ENCODE peak calls at places on chromosomes 11 and 22, in six cellular contexts. R, T, I, O, D and U are unnamed samples. For H3K4me1, the result is how much of the 10 kb centered on the place peaks cover.

GRCh38 chr11:10302744-10303557 is 1.9 kb upstream of the ADM start:
- DNase-seq in R (peak), T (peak), I (peak), O (peak), D (peak), U (peak)

GRCh38 chr11:118786657-118787056 is 4.3 kb downstream of the DDX6 start:
- DNase-seq in R (no peak), T (no peak), I (no peak), O (no peak), D (no peak), U (no peak)

GRCh38 chr11:129896062-129896461 is 684 bp upstream of the NFRKB start:
- DNase-seq in R (peak), T (peak), I (no peak), O (no peak), D (no peak), U (no peak)

GRCh38 chr11:78957481-78958245 is 383.0 kb upstream of the NARS2 start:
- DNase-seq in R (peak), T (no peak), I (no peak), O (no peak), D (no peak), U (no peak)

GRCh38 chr11:128776088-128776433 is 82.2 kb downstream of the FLI1 start:
- DNase-seq in R (no peak), T (no peak), I (no peak), O (peak), D (no peak), U (no peak)

GRCh38 chr11:77109236-77110019 is 6.8 kb downstream of the OMP start:
- DNase-seq in R (peak), T (no peak), I (no peak), O (no peak), D (no peak), U (no peak)

GRCh38 chr11:118176400-118177134 is at the start of gene SCN2B:
- DNase-seq in R (peak), T (no peak), I (no peak), O (no peak), D (no peak), U (no peak)

GRCh38 chr11:111797145-111797581 is 31.0 kb upstream of the PPP2R1B start:
- DNase-seq in R (peak), T (no peak), I (peak), O (no peak), D (no peak), U (no peak)

GRCh38 chr11:94504689-94505293 is 7.5 kb upstream of the C11orf97 start:
- DNase-seq in R (peak), T (no peak), I (peak), O (no peak), D (peak), U (no peak)

GRCh38 chr11:35298369-35298768 is 121.0 kb downstream of the SLC1A2 start:
- DNase-seq in R (no peak), T (no peak), I (no peak), O (no peak), D (no peak), U (no peak)

GRCh38 chr11:20337526-20338154 is 25.9 kb upstream of the HTATIP2 start:
- DNase-seq in R (peak), T (no peak), I (peak), O (no peak), D (peak), U (no peak)

GRCh38 chr11:17019231-17019630 is 5.0 kb upstream of the PLEKHA7 start:
- DNase-seq in R (peak), T (no peak), I (no peak), O (no peak), D (no peak), U (no peak)

GRCh38 chr22:42814215-42814614 is 42.9 kb downstream of the ARFGAP3 start:
- DNase-seq in R (no peak), T (no peak), I (no peak), O (no peak), D (no peak), U (no peak)

GRCh38 chr22:25777870-25778269 is 35.9 kb downstream of the MYO18B start:
- DNase-seq in R (peak), T (no peak), I (peak), O (no peak), D (no peak), U (no peak)

GRCh38 chr11:94794287-94795168 is 26.4 kb downstream of the AMOTL1 start:
- DNase-seq in R (peak), T (peak), I (no peak), O (no peak), D (no peak), U (peak)

GRCh38 chr22:23608583-23608982 is 23.5 kb downstream of the DRICH1 start:
- DNase-seq in R (peak), T (no peak), I (peak), O (no peak), D (peak), U (no peak)

GRCh38 chr11:130671801-130672700 is 223.6 kb downstream of the ADAMTS15 start:
- DNase-seq in R (peak), T (no peak), I (peak), O (no peak), D (peak), U (peak)

GRCh38 chr11:114070464-114071139 is 11.1 kb downstream of the ZBTB16 start:
- DNase-seq in R (no peak), T (no peak), I (no peak), O (no peak), D (no peak), U (no peak)

GRCh38 chr11:114065094-114065493 is 5.6 kb downstream of the ZBTB16 start:
- DNase-seq in R (no peak), T (no peak), I (no peak), O (no peak), D (no peak), U (no peak)

GRCh38 chr11:114066046-114066648 is 6.6 kb downstream of the ZBTB16 start:
- DNase-seq in R (no peak), T (no peak), I (no peak), O (peak), D (no peak), U (no peak)

GRCh38 chr11:114064216-114064615 is 4.7 kb downstream of the ZBTB16 start:
- DNase-seq in R (no peak), T (no peak), I (no peak), O (no peak), D (no peak), U (no peak)

DNA sequence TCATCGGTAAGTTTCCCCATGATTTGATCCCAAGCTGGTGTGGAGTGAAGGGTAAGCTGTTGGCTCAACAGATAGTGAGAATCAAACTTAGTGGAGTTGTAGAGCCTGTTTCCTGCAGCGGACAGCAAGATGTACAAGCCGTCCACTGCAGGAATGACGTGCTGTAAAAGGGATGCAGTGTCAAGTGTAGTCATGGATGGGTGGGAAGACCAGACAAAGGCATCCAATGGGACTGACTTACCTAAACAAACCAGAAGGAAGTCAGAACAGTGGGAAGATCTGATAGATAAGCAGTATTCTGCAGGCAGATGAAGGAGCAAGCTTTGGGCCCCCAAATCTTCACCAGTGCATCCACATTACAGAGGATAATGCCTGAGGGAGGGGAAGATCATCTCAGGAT is 8.8 kb downstream of the ZBTB16 start:
- DNase-seq in R (no peak), T (no peak), I (no peak), O (no peak), D (no peak), U (no peak)
- H3K4me1 ChIP-seq in R (under half), T (half or more), I (under half), O (under half), D (under half), U (under half)

DNA sequence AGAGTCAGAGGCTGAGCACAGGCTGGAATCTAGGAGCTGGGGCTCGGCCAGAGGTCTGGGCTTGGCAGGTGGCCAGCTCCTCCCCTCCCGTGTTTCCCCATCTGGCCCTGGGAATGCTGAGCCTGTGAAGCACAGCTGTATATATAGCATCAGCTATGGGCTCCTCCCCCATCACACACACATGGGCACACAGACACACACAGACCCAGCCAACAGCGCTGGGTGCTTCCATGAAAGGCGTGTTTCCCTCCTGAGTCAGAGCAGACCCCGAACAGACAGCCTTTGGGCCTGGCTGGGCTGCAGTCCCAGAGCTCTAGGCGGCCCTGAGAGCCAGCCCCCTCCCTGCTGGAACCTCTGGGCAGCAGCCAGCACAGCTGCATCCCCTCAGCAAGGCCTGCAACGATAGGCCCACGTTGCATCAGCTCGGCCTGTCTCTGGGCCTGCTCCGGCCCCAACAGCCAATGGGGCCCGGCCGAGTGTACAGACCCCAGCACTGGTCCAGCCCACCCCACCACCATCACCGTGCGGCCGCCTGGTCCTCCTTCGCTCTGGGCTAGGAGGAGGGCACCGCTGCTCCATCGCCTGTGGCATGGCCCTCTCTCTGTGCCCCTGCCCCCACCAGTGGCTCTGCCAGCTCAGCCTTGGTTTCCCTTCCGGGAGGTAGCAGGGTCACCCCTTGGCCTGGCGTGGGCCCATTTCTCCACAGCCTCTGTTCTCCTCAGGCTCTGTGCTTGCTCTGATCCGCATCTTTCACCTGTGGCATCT is 7.6 kb upstream of the SERPINH1 start:
- DNase-seq in R (peak), T (peak), I (peak), O (no peak), D (peak), U (peak)
- H3K4me3 ChIP-seq in R (peak), T (no peak), I (no peak), O (no peak), D (no peak), U (no peak)

DNA sequence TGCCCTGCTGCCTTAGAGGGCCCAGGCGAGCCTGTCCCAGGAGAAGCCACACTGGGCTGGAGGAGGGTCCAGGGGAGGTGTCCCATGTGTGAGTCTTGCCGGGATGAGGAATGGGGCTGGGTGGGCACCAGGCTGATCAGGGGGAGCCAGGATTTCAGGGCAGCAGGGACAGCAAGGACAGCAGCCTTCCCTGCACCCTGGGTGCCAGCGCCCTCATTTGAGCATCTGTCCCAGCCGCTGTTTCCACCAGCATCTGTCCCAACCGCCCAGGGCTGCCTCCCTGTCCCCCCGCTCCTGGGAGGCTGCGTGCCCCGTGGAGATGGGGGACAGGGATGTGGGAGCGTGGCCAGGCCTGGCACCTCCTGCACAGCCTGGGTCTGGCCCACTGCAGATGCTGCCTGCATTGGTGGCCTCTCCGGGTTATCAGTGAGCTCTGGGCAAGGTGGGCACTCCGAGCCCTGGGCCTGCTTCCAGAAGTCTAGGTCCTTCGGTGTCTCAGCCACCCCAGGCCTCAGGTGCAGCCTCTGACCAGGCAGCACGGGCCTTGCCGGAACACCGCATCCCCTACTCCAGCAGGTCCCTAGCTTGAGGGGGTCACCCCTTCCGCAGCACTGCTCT is 1072.2 kb downstream of the BRD1 start:
- DNase-seq in R (no peak), T (no peak), I (peak), O (no peak), D (no peak), U (peak)
- H3K27ac ChIP-seq in R (no peak), T (no peak), I (no peak), O (no peak), D (no peak), U (no peak)

GRCh38 chr22:50527921-50528681 is 1.7 kb downstream of the TYMP start:
- DNase-seq in R (no peak), T (peak), I (no peak), O (no peak), D (no peak), U (no peak)
- H3K4me1 ChIP-seq in R (under half), T (half or more), I (under half), O (under half), D (under half), U (under half)

GRCh38 chr11:45210846-45211245 is 64.4 kb downstream of the PRDM11 start:
- DNase-seq in R (no peak), T (no peak), I (no peak), O (no peak), D (no peak), U (no peak)

GRCh38 chr11:45209480-45209879 is 63.0 kb downstream of the PRDM11 start:
- DNase-seq in R (no peak), T (no peak), I (no peak), O (no peak), D (no peak), U (no peak)

GRCh38 chr11:45209904-45210699 is 63.7 kb downstream of the PRDM11 start:
- DNase-seq in R (peak), T (peak), I (peak), O (no peak), D (peak), U (peak)

GRCh38 chr11:45208135-45208534 is 61.7 kb downstream of the PRDM11 start:
- DNase-seq in R (no peak), T (no peak), I (no peak), O (no peak), D (no peak), U (no peak)

DNA sequence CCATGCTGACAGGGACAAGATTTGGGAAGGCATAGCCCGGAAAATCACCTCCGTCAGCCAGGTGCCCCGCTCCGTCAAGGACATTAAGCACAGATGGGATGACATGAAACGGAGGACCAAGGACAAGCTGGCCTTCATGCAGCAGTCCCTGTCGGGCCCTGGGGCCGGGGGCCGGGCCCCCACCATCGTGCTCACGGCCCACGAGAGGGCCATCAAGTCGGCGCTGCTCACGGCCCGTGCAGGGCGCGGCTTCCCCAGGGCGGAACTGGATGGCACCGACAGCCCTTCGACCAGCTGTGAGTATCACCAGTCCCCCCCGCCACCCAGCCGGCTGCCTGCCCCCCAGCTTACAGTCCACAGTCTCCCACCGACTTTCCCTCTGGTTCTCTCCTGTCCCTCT is 62.6 kb downstream of the PRDM11 start:
- DNase-seq in R (no peak), T (no peak), I (no peak), O (no peak), D (no peak), U (no peak)
- H3K4me3 ChIP-seq in R (no peak), T (no peak), I (no peak), O (no peak), D (no peak), U (no peak)

DNA sequence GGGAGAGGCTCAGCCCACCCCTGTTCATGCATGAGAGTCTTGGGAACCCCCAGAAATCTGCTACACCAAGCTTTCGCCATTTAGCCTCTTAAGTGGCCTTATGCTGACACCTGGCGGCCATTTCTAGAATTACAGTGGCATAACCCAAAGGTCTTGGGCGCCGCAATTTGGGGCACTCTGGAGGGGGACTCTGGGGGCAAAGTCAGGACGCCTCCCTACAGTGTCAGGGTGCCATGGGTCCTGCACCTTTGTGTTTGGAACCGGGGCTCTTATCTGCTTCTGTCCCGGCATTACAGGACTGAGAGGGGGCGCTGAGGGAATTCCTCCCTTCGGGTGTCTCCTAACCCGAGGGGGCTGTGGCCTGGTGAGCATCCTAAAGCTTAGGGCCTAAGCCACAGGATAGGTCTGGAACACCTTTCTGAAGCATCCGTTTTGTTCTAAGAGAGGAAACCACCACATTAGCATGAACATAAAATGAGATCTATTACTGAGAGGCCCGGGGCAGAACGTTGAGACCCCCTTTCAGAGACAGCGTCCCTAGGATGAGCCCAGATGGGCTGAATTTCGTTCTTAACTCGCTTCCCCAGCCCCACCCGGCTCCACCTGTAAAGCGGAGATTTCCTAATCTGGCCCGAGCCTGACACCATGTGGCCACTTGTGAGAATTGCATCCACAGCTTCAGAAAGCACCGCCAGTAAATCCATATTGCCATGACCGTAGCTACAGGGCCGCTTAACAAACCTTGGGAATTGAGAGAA is 9.3 kb downstream of the INS start:
- DNase-seq in R (peak), T (peak), I (peak), O (peak), D (peak), U (peak)
- H3K27ac ChIP-seq in R (no peak), T (no peak), I (peak), O (no peak), D (no peak), U (no peak)

GRCh38 chr22:33524511-33525270 is 395.6 kb downstream of the LARGE1 start:
- DNase-seq in R (no peak), T (no peak), I (no peak), O (no peak), D (no peak), U (no peak)
- H3K4me1 ChIP-seq in R (under half), T (under half), I (under half), O (under half), D (under half), U (under half)

GRCh38 chr11:58912124-58912523 is 27.2 kb upstream of the GLYATL1 start:
- DNase-seq in R (peak), T (no peak), I (no peak), O (no peak), D (no peak), U (no peak)
- H3K4me3 ChIP-seq in R (no peak), T (no peak), I (no peak), O (no peak), D (no peak), U (no peak)

GRCh38 chr11:106087815-106088435 is 10.5 kb downstream of the AASDHPPT start:
- DNase-seq in R (peak), T (peak), I (peak), O (peak), D (peak), U (peak)

GRCh38 chr11:106091480-106092123 is 14.1 kb downstream of the AASDHPPT start:
- DNase-seq in R (peak), T (no peak), I (peak), O (no peak), D (no peak), U (no peak)

GRCh38 chr11:106086135-106086534 is 8.7 kb downstream of the AASDHPPT start:
- DNase-seq in R (no peak), T (no peak), I (no peak), O (no peak), D (no peak), U (no peak)

GRCh38 chr11:106088896-106089295 is 11.4 kb downstream of the AASDHPPT start:
- DNase-seq in R (peak), T (no peak), I (no peak), O (no peak), D (no peak), U (no peak)

GRCh38 chr11:106086850-106087249 is 9.4 kb downstream of the AASDHPPT start:
- DNase-seq in R (no peak), T (no peak), I (no peak), O (no peak), D (no peak), U (no peak)
- H3K27ac ChIP-seq in R (no peak), T (no peak), I (peak), O (no peak), D (no peak), U (no peak)

GRCh38 chr11:72812604-72812967 is 1.6 kb upstream of the ATG16L2 start:
- DNase-seq in R (no peak), T (no peak), I (no peak), O (no peak), D (no peak), U (peak)
- H3K4me1 ChIP-seq in R (under half), T (half or more), I (under half), O (under half), D (under half), U (under half)